ENCODE peak calls at places on chromosomes 13 and 19, in five cellular contexts. R, O, N, T and D are unnamed samples.

GRCh38 chr13:49497272-49497671 is 1.5 kb downstream of the PHF11 start:
- DNase-seq in R (no peak), O (no peak), N (no peak), T (no peak), D (no peak)

GRCh38 chr19:41352609-41353465 is 885 bp downstream of the TGFB1 start:
- DNase-seq in R (peak; percentile 63), O (peak; percentile 87), N (peak; percentile 81), T (peak; percentile 97), D (no peak)

GRCh38 chr13:99083976-99084375 is 106.1 kb upstream of the DOCK9 start:
- DNase-seq in R (no peak), O (no peak), N (no peak), T (no peak), D (no peak)

GRCh38 chr19:17121736-17122293 is 46.2 kb downstream of the MYO9B start:
- DNase-seq in R (no peak), O (no peak), N (no peak), T (no peak), D (peak; percentile 40)

GRCh38 chr19:46975918-46976782 is 43.5 kb upstream of the NPAS1 start:
- DNase-seq in R (peak; percentile 90), O (peak; percentile 95), N (no peak), T (peak; percentile 84), D (peak; percentile 99)

GRCh38 chr13:24911135-24911524 is 147.2 kb downstream of the RNF17 start:
- DNase-seq in R (no peak), O (no peak), N (no peak), T (no peak), D (no peak)

GRCh38 chr19:38654478-38655079 is 7.1 kb downstream of the ACTN4 start:
- DNase-seq in R (no peak), O (no peak), N (no peak), T (no peak), D (no peak)

GRCh38 chr13:41006951-41007350 is 12.2 kb downstream of the ELF1 start:
- DNase-seq in R (no peak), O (no peak), N (no peak), T (no peak), D (no peak)

GRCh38 chr13:85313761-85314503 is 485.3 kb downstream of the SLITRK6 start:
- DNase-seq in R (no peak), O (no peak), N (no peak), T (no peak), D (peak; percentile 7)

GRCh38 chr13:49679244-49679643 is 12.0 kb downstream of the EBPL start:
- DNase-seq in R (no peak), O (no peak), N (no peak), T (no peak), D (no peak)

GRCh38 chr13:27053902-27054595 is 117.6 kb downstream of the USP12 start:
- DNase-seq in R (no peak), O (no peak), N (no peak), T (no peak), D (peak; percentile 49)

GRCh38 chr13:99847318-99847750 is 124.2 kb downstream of the ZIC5 start:
- DNase-seq in R (no peak), O (no peak), N (no peak), T (no peak), D (no peak)

GRCh38 chr13:71842003-71842402 is 25.0 kb downstream of the DACH1 start:
- DNase-seq in R (no peak), O (no peak), N (no peak), T (no peak), D (no peak)

GRCh38 chr13:98581971-98582702 is 5.2 kb upstream of the STK24 start:
- DNase-seq in R (no peak), O (no peak), N (no peak), T (no peak), D (no peak)

GRCh38 chr19:41225238-41226052 is 6.4 kb downstream of the AXL start:
- DNase-seq in R (peak; percentile 68), O (no peak), N (no peak), T (no peak), D (peak; percentile 96)

GRCh38 chr19:36256853-36257511 is 42.1 kb downstream of the ZNF146 start:
- DNase-seq in R (no peak), O (no peak), N (no peak), T (no peak), D (no peak)

GRCh38 chr13:75757336-75757735 is 121.2 kb downstream of the LMO7 start:
- DNase-seq in R (no peak), O (no peak), N (no peak), T (no peak), D (no peak)

GRCh38 chr19:3398900-3399278 is 32.5 kb downstream of the NFIC start:
- DNase-seq in R (no peak), O (no peak), N (no peak), T (no peak), D (no peak)

GRCh38 chr13:37884674-37885073 is 15.1 kb upstream of the TRPC4 start:
- DNase-seq in R (no peak), O (no peak), N (no peak), T (no peak), D (no peak)

GRCh38 chr13:86572115-86572514 is 772.9 kb upstream of the SLITRK6 start:
- DNase-seq in R (no peak), O (no peak), N (no peak), T (no peak), D (no peak)

GRCh38 chr13:82571653-82572052 is 1310.6 kb downstream of the SLITRK1 start:
- DNase-seq in R (no peak), O (no peak), N (no peak), T (no peak), D (no peak)

GRCh38 chr13:30829145-30829544 is 76.9 kb upstream of the MEDAG start:
- DNase-seq in R (no peak), O (no peak), N (no peak), T (no peak), D (no peak)

GRCh38 chr13:35471466-35472307 is 4.8 kb downstream of the MAB21L1 start:
- DNase-seq in R (no peak), O (no peak), N (no peak), T (no peak), D (no peak)

GRCh38 chr13:30107536-30108136 is 199.7 kb downstream of the KATNAL1 start:
- DNase-seq in R (no peak), O (no peak), N (no peak), T (no peak), D (no peak)

GRCh38 chr19:37979547-37980082 is 72.6 kb downstream of the SIPA1L3 start:
- DNase-seq in R (no peak), O (no peak), N (no peak), T (peak; percentile 78), D (no peak)

GRCh38 chr13:103436057-103436654 is 369.9 kb upstream of the SLC10A2 start:
- DNase-seq in R (no peak), O (no peak), N (no peak), T (no peak), D (no peak)

GRCh38 chr19:16249826-16250434 is 52.2 kb downstream of the AP1M1 start:
- DNase-seq in R (no peak), O (peak; percentile 49), N (no peak), T (no peak), D (peak; percentile 37)

GRCh38 chr13:105202384-105202783 is 1333.1 kb downstream of the EFNB2 start:
- DNase-seq in R (no peak), O (no peak), N (no peak), T (no peak), D (no peak)

GRCh38 chr19:19579533-19580361 is 38.7 kb downstream of the PBX4 start:
- DNase-seq in R (no peak), O (no peak), N (no peak), T (no peak), D (no peak)

GRCh38 chr19:11736696-11737095 is 2.0 kb downstream of the ZNF823 start:
- DNase-seq in R (peak; percentile 39), O (peak; percentile 54), N (no peak), T (no peak), D (no peak)

GRCh38 chr13:100668408-100668807 is 6.2 kb downstream of the TMTC4 start:
- DNase-seq in R (no peak), O (no peak), N (no peak), T (no peak), D (no peak)

GRCh38 chr13:28854657-28855056 is 34.5 kb downstream of the MTUS2 start:
- DNase-seq in R (no peak), O (no peak), N (no peak), T (no peak), D (no peak)

GRCh38 chr13:97429681-97430081 is 4.3 kb upstream of the RAP2A start:
- DNase-seq in R (peak; percentile 5), O (no peak), N (no peak), T (no peak), D (no peak)

GRCh38 chr13:27461940-27462584 is 11.7 kb upstream of the MTIF3 start:
- DNase-seq in R (no peak), O (no peak), N (no peak), T (no peak), D (no peak)

GRCh38 chr13:105485061-105485460 is 1050.4 kb downstream of the EFNB2 start:
- DNase-seq in R (no peak), O (no peak), N (no peak), T (no peak), D (no peak)

GRCh38 chr19:55088021-55088451 is 12.4 kb downstream of the EPS8L1 start:
- DNase-seq in R (no peak), O (peak; percentile 44), N (no peak), T (no peak), D (no peak)

GRCh38 chr19:55085923-55086715 is 10.4 kb downstream of the EPS8L1 start:
- DNase-seq in R (no peak), O (peak; percentile 57), N (no peak), T (peak; percentile 70), D (no peak)

GRCh38 chr19:55088543-55089265 is 13.0 kb downstream of the EPS8L1 start:
- DNase-seq in R (peak; percentile 77), O (peak; percentile 88), N (peak; percentile 77), T (peak; percentile 87), D (no peak)

GRCh38 chr19:55086730-55087541 is 11.3 kb downstream of the EPS8L1 start:
- DNase-seq in R (peak; percentile 97), O (peak; percentile 96), N (peak; percentile 58), T (peak; percentile 90), D (peak; percentile 72)

GRCh38 chr19:55087542-55087935 is 11.9 kb downstream of the EPS8L1 start:
- DNase-seq in R (no peak), O (peak; percentile 68), N (no peak), T (no peak), D (no peak)
- TF ChIP-seq CTCF in R (no peak), O (no peak), N (no peak), T (no peak), D (no peak)

DNA sequence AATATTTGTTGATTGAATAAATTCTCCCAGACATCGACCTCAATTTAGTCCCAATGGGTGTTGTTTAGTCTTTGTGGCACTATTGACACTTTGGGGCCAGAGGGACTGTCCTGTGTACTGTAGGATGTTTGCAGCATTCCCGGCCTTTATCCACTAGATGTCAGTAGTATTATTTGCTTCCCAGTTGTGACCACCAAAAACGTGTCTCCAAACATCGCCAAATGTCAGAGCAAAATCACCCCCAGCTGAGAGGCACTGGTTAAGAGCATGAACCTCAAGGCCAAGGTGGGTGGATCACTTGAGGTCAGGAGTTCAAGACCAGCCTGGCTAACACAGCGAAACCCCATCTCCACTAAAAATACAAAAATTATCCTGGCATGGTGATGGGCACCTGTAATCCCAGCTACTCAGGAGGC is 15.4 kb downstream of the NLRP12 start:
- DNase-seq in R (no peak), O (no peak), N (no peak), T (no peak), D (peak; percentile 29)
- TF ChIP-seq CTCF in R (peak; percentile 53), O (peak; percentile 44), N (no peak), T (peak; percentile 30), D (peak; percentile 74)

GRCh38 chr13:51731759-51732158 is 72.2 kb downstream of the DHRS12 start:
- DNase-seq in R (no peak), O (no peak), N (no peak), T (no peak), D (no peak)
- TF ChIP-seq CTCF in R (peak; percentile 65), O (peak; percentile 39), N (no peak), T (peak; percentile 25), D (peak; percentile 49)

GRCh38 chr13:111429064-111429558 is 108.7 kb downstream of the TEX29 start:
- DNase-seq in R (peak; percentile 17), O (no peak), N (no peak), T (no peak), D (no peak)
- TF ChIP-seq CTCF in R (peak; percentile 57), O (peak; percentile 33), N (peak; percentile 38), T (peak; percentile 40), D (peak; percentile 45)